ENCODE peak calls at places on chromosome 10, in eight cellular contexts. One of them, this sample, is unnamed.

GRCh38 chr10:121928528-121928884 is 675 bp upstream of the ATE1 start:
- DNase-seq in IMR-90: peak
- DNase-seq in Peyer's patch: no peak
- DNase-seq in heart left ventricle: no peak
- DNase-seq in K562: no peak
- DNase-seq in vagina: no peak
- DNase-seq in HCT116: no peak
- DNase-seq in uterus: no peak
- DNase-seq in this sample: no peak

GRCh38 chr10:100562806-100563293 is 27.1 kb downstream of the HIF1AN start:
- DNase-seq in K562: peak
- DNase-seq in IMR-90: peak
- DNase-seq in heart left ventricle: no peak
- DNase-seq in uterus: peak
- DNase-seq in HCT116: no peak
- DNase-seq in Peyer's patch: no peak
- DNase-seq in vagina: no peak
- DNase-seq in this sample: peak

GRCh38 chr10:43809211-43809930 is 160.7 kb upstream of the ZNF32 start:
- DNase-seq in uterus: no peak
- DNase-seq in vagina: no peak
- DNase-seq in HCT116: no peak
- DNase-seq in IMR-90: peak
- DNase-seq in K562: no peak
- DNase-seq in Peyer's patch: no peak
- DNase-seq in heart left ventricle: no peak
- DNase-seq in this sample: no peak

GRCh38 chr10:13003004-13003403 is 1.5 kb upstream of the CCDC3 start:
- DNase-seq in K562: no peak
- DNase-seq in HCT116: no peak
- DNase-seq in heart left ventricle: no peak
- DNase-seq in uterus: no peak
- DNase-seq in Peyer's patch: no peak
- DNase-seq in vagina: no peak
- DNase-seq in IMR-90: peak
- DNase-seq in this sample: no peak

GRCh38 chr10:71371750-71372166 is 25.0 kb upstream of the CDH23 start:
- DNase-seq in IMR-90: no peak
- DNase-seq in heart left ventricle: no peak
- DNase-seq in HCT116: no peak
- DNase-seq in vagina: no peak
- DNase-seq in uterus: no peak
- DNase-seq in Peyer's patch: no peak
- DNase-seq in K562: no peak
- DNase-seq in this sample: no peak

GRCh38 chr10:132374612-132375011 is 22.4 kb upstream of the PWWP2B start:
- DNase-seq in IMR-90: no peak
- DNase-seq in HCT116: no peak
- DNase-seq in Peyer's patch: peak
- DNase-seq in heart left ventricle: no peak
- DNase-seq in uterus: no peak
- DNase-seq in vagina: no peak
- DNase-seq in K562: no peak
- DNase-seq in this sample: no peak

GRCh38 chr10:62620491-62620890 is 184.0 kb upstream of the ADO start:
- DNase-seq in heart left ventricle: no peak
- DNase-seq in IMR-90: no peak
- DNase-seq in vagina: no peak
- DNase-seq in K562: no peak
- DNase-seq in Peyer's patch: no peak
- DNase-seq in HCT116: no peak
- DNase-seq in uterus: no peak
- DNase-seq in this sample: no peak

GRCh38 chr10:6348091-6348862 is 145.5 kb downstream of the PFKFB3 start:
- DNase-seq in uterus: no peak
- DNase-seq in vagina: no peak
- DNase-seq in Peyer's patch: peak
- DNase-seq in HCT116: no peak
- DNase-seq in K562: no peak
- DNase-seq in heart left ventricle: peak
- DNase-seq in IMR-90: no peak
- DNase-seq in this sample: no peak

GRCh38 chr10:44042075-44042770 is 342.7 kb downstream of the CXCL12 start:
- DNase-seq in vagina: peak
- DNase-seq in IMR-90: no peak
- DNase-seq in uterus: no peak
- DNase-seq in Peyer's patch: no peak
- DNase-seq in K562: no peak
- DNase-seq in HCT116: no peak
- DNase-seq in heart left ventricle: no peak
- DNase-seq in this sample: no peak

GRCh38 chr10:30058111-30058510 is 1.3 kb downstream of the JCAD start:
- DNase-seq in uterus: peak
- DNase-seq in Peyer's patch: no peak
- DNase-seq in vagina: no peak
- DNase-seq in HCT116: no peak
- DNase-seq in heart left ventricle: no peak
- DNase-seq in K562: no peak
- DNase-seq in IMR-90: no peak
- DNase-seq in this sample: no peak

GRCh38 chr10:103265712-103266329 is 11.1 kb upstream of the INA start:
- DNase-seq in uterus: peak
- DNase-seq in HCT116: peak
- DNase-seq in heart left ventricle: peak
- DNase-seq in K562: peak
- DNase-seq in IMR-90: peak
- DNase-seq in vagina: no peak
- DNase-seq in Peyer's patch: peak
- DNase-seq in this sample: peak

GRCh38 chr10:28578454-28578853 is 45.5 kb downstream of the WAC start:
- DNase-seq in vagina: no peak
- DNase-seq in uterus: no peak
- DNase-seq in HCT116: no peak
- DNase-seq in Peyer's patch: no peak
- DNase-seq in K562: no peak
- DNase-seq in IMR-90: no peak
- DNase-seq in heart left ventricle: no peak
- DNase-seq in this sample: no peak

GRCh38 chr10:28585076-28585475 is 52.2 kb downstream of the WAC start:
- DNase-seq in K562: no peak
- DNase-seq in HCT116: no peak
- DNase-seq in uterus: no peak
- DNase-seq in vagina: no peak
- DNase-seq in Peyer's patch: no peak
- DNase-seq in IMR-90: no peak
- DNase-seq in heart left ventricle: no peak
- DNase-seq in this sample: no peak

GRCh38 chr10:28581916-28582315 is 49.0 kb downstream of the WAC start:
- DNase-seq in vagina: no peak
- DNase-seq in HCT116: no peak
- DNase-seq in Peyer's patch: no peak
- DNase-seq in heart left ventricle: no peak
- DNase-seq in K562: no peak
- DNase-seq in uterus: no peak
- DNase-seq in IMR-90: no peak
- DNase-seq in this sample: peak

GRCh38 chr10:28577506-28577905 is 44.6 kb downstream of the WAC start:
- DNase-seq in IMR-90: no peak
- DNase-seq in K562: no peak
- DNase-seq in vagina: no peak
- DNase-seq in uterus: no peak
- DNase-seq in heart left ventricle: no peak
- DNase-seq in HCT116: no peak
- DNase-seq in Peyer's patch: no peak
- DNase-seq in this sample: no peak

GRCh38 chr10:28580825-28581224 is 47.9 kb downstream of the WAC start:
- DNase-seq in vagina: no peak
- DNase-seq in uterus: no peak
- DNase-seq in HCT116: no peak
- DNase-seq in heart left ventricle: no peak
- DNase-seq in IMR-90: no peak
- DNase-seq in Peyer's patch: no peak
- DNase-seq in K562: no peak
- DNase-seq in this sample: no peak
- TF ChIP-seq POLR2A in vagina: no peak
- TF ChIP-seq POLR2A in uterus: no peak
- TF ChIP-seq POLR2A in HCT116: no peak
- TF ChIP-seq POLR2A in heart left ventricle: no peak
- TF ChIP-seq POLR2A in IMR-90: no peak
- TF ChIP-seq POLR2A in Peyer's patch: no peak
- TF ChIP-seq POLR2A in K562: no peak
- TF ChIP-seq POLR2A in this sample: no peak

GRCh38 chr10:97684866-97685394 is 2.1 kb downstream of the AVPI1 start:
- DNase-seq in HCT116: no peak
- DNase-seq in uterus: no peak
- DNase-seq in K562: no peak
- DNase-seq in vagina: no peak
- DNase-seq in Peyer's patch: no peak
- DNase-seq in IMR-90: peak
- DNase-seq in heart left ventricle: no peak
- DNase-seq in this sample: peak

GRCh38 chr10:97683556-97684357 is 3.3 kb downstream of the AVPI1 start:
- DNase-seq in HCT116: no peak
- DNase-seq in K562: no peak
- DNase-seq in Peyer's patch: peak
- DNase-seq in uterus: no peak
- DNase-seq in heart left ventricle: no peak
- DNase-seq in IMR-90: peak
- DNase-seq in vagina: no peak
- DNase-seq in this sample: no peak

GRCh38 chr10:97686962-97687784 is at the start of gene AVPI1:
- DNase-seq in IMR-90: peak
- DNase-seq in K562: peak
- DNase-seq in uterus: peak
- DNase-seq in HCT116: peak
- DNase-seq in Peyer's patch: peak
- DNase-seq in heart left ventricle: peak
- DNase-seq in vagina: no peak
- DNase-seq in this sample: peak

GRCh38 chr10:97686301-97686961 is 610 bp downstream of the AVPI1 start:
- DNase-seq in heart left ventricle: no peak
- DNase-seq in vagina: no peak
- DNase-seq in IMR-90: no peak
- DNase-seq in K562: no peak
- DNase-seq in Peyer's patch: no peak
- DNase-seq in uterus: no peak
- DNase-seq in HCT116: no peak
- DNase-seq in this sample: no peak

GRCh38 chr10:97685395-97685958 is 1.6 kb downstream of the AVPI1 start:
- DNase-seq in vagina: no peak
- DNase-seq in IMR-90: peak
- DNase-seq in heart left ventricle: no peak
- DNase-seq in uterus: no peak
- DNase-seq in K562: peak
- DNase-seq in Peyer's patch: peak
- DNase-seq in HCT116: peak
- DNase-seq in this sample: peak
- TF ChIP-seq POLR2A in vagina: no peak
- TF ChIP-seq POLR2A in IMR-90: peak
- TF ChIP-seq POLR2A in heart left ventricle: no peak
- TF ChIP-seq POLR2A in uterus: no peak
- TF ChIP-seq POLR2A in K562: no peak
- TF ChIP-seq POLR2A in Peyer's patch: peak
- TF ChIP-seq POLR2A in HCT116: no peak
- TF ChIP-seq POLR2A in this sample: no peak

DNA sequence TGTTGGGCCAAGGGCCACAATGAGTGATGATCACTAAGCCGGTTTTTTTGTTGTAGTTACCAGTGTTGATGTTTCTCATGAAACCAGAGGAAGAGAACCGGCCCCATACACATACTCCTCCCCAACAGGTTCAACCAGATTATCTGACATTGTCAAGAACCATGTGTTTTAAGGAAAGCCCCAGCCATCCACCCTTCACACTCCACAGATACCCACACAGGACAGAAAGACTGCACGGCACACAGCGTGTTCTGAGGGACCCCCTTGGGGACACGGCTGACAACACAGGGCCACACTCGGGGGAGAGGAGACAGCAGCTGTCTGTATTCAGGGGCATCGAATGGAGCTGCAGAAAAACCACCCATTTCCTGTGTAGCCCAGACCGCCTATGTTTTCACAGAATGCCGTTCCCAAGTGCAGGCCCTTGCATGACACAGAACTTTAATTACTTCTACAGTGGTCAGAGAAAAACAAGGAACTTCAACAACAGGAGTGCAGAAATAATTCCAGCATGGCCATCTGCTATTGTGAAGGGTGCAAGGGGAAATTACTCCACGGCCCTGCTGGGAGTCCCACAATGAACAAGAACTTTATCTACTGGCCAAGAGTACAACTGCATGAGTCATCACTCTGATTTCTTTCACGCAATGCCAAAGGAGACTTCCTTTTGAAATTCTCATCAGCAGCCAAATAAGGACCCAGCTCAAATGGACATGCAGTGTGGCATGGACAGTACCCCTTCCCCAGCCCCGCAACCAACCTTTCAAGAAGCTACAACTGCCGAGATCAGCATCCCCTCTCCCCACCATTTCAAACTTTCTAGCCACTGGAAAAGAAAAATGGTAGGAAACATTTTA is 2.3 kb downstream of the KLF6 start:
- DNase-seq in vagina: no peak
- DNase-seq in heart left ventricle: peak
- DNase-seq in K562: peak
- DNase-seq in IMR-90: peak
- DNase-seq in uterus: peak
- DNase-seq in Peyer's patch: peak
- DNase-seq in HCT116: no peak
- DNase-seq in this sample: peak
- TF ChIP-seq POLR2A in vagina: peak
- TF ChIP-seq POLR2A in heart left ventricle: no peak
- TF ChIP-seq POLR2A in K562: peak
- TF ChIP-seq POLR2A in IMR-90: peak
- TF ChIP-seq POLR2A in uterus: peak
- TF ChIP-seq POLR2A in Peyer's patch: peak
- TF ChIP-seq POLR2A in HCT116: no peak
- TF ChIP-seq POLR2A in this sample: peak

GRCh38 chr10:123398180-123398591 is 244.0 kb downstream of the BUB3 start:
- DNase-seq in K562: no peak
- DNase-seq in HCT116: no peak
- DNase-seq in heart left ventricle: no peak
- DNase-seq in IMR-90: no peak
- DNase-seq in uterus: no peak
- DNase-seq in vagina: no peak
- DNase-seq in Peyer's patch: no peak
- DNase-seq in this sample: no peak
- TF ChIP-seq POLR2A in K562: no peak
- TF ChIP-seq POLR2A in HCT116: no peak
- TF ChIP-seq POLR2A in heart left ventricle: no peak
- TF ChIP-seq POLR2A in IMR-90: no peak
- TF ChIP-seq POLR2A in uterus: no peak
- TF ChIP-seq POLR2A in vagina: no peak
- TF ChIP-seq POLR2A in Peyer's patch: no peak
- TF ChIP-seq POLR2A in this sample: no peak